ENCODE peak calls at places on chromosomes 6 and 20, in ten cellular contexts. U is A549, M is stomach, F is ovary, C is H1, I is GM12878, L is tibial nerve, R is HepG2, Q is sigmoid colon, X is K562. H is an unnamed sample.

GRCh38 chr6:46014511-46015118 is 1.0 kb downstream of the CLIC5 start:
- DNase-seq in X (no peak), L (no peak), C (no peak), I (no peak), R (no peak), U (no peak), Q (no peak), F (no peak), M (no peak), H (no peak)

GRCh38 chr6:15408758-15409157 is 162.9 kb downstream of the JARID2 start:
- DNase-seq in R (no peak), X (no peak), C (no peak), Q (no peak), U (no peak), I (no peak), M (no peak), F (no peak), L (no peak), H (no peak)

GRCh38 chr6:3309391-3310050 is 50.8 kb downstream of the PSMG4 start:
- DNase-seq in Q (peak), M (no peak), R (no peak), U (no peak), L (no peak), X (no peak), F (no peak), I (no peak), C (no peak), H (no peak)

GRCh38 chr6:22921831-22922230 is 352.5 kb downstream of the HDGFL1 start:
- DNase-seq in R (no peak), F (no peak), M (no peak), X (no peak), L (no peak), I (no peak), Q (no peak), U (no peak), C (no peak), H (no peak)

GRCh38 chr6:109062756-109063352 is 31.8 kb downstream of the SESN1 start:
- DNase-seq in L (no peak), U (no peak), C (no peak), X (no peak), R (no peak), I (no peak), Q (no peak), F (no peak), M (no peak), H (no peak)

GRCh38 chr6:41489284-41489851 is 56.8 kb upstream of the FOXP4 start:
- DNase-seq in I (no peak), C (no peak), R (no peak), F (no peak), L (peak), Q (no peak), M (no peak), X (no peak), U (no peak), H (no peak)

GRCh38 chr6:112934433-112935327 is 587.5 kb downstream of the RFPL4B start:
- DNase-seq in F (no peak), Q (no peak), C (no peak), R (no peak), X (no peak), M (no peak), U (no peak), L (no peak), I (no peak), H (no peak)

GRCh38 chr6:3340358-3340798 is 81.6 kb downstream of the PSMG4 start:
- DNase-seq in L (peak), X (no peak), I (no peak), C (no peak), M (no peak), R (no peak), U (no peak), Q (no peak), F (no peak), H (no peak)

GRCh38 chr20:35539756-35540212 is 2.1 kb upstream of the ERGIC3 start:
- DNase-seq in U (no peak), Q (no peak), R (peak), M (peak), C (no peak), L (peak), I (peak), X (no peak), F (no peak), H (no peak)

GRCh38 chr6:39568896-39569295 is 156.3 kb downstream of the KIF6 start:
- DNase-seq in L (no peak), F (no peak), R (no peak), C (no peak), U (no peak), M (no peak), X (no peak), I (no peak), Q (no peak), H (no peak)

GRCh38 chr6:44253307-44254101 is 3.8 kb downstream of the SLC35B2 start:
- DNase-seq in F (peak), M (peak), R (peak), Q (no peak), C (no peak), X (no peak), L (no peak), U (no peak), I (no peak), H (no peak)

GRCh38 chr20:56422131-56422823 is 10.2 kb downstream of the CASS4 start:
- DNase-seq in M (no peak), X (no peak), C (no peak), F (no peak), I (no peak), R (peak), L (no peak), Q (no peak), U (peak), H (no peak)

GRCh38 chr6:87330961-87331360 is 1.9 kb upstream of the GJB7 start:
- DNase-seq in F (no peak), C (no peak), I (no peak), M (no peak), L (no peak), X (no peak), R (no peak), Q (no peak), U (no peak), H (no peak)

GRCh38 chr20:34581341-34582189 is 23.0 kb downstream of the MAP1LC3A start:
- DNase-seq in F (no peak), U (no peak), L (no peak), M (no peak), C (no peak), X (no peak), Q (no peak), R (no peak), I (peak), H (peak)

GRCh38 chr6:152502421-152503188 is 134.6 kb downstream of the SYNE1 start:
- DNase-seq in R (no peak), U (no peak), X (no peak), L (no peak), Q (no peak), M (no peak), I (no peak), F (no peak), C (no peak), H (no peak)

GRCh38 chr6:34791164-34791841 is 580 bp upstream of the BLTP3A start:
- DNase-seq in I (no peak), X (peak), R (peak), M (peak), U (peak), C (peak), Q (peak), L (peak), F (peak), H (peak)

GRCh38 chr20:51346686-51347485 is 195.6 kb downstream of the NFATC2 start:
- DNase-seq in U (peak), C (no peak), M (no peak), I (no peak), R (no peak), L (no peak), F (no peak), Q (peak), X (no peak), H (no peak)

GRCh38 chr6:89793586-89793985 is 26.0 kb downstream of the MDN1 start:
- DNase-seq in X (no peak), I (no peak), Q (no peak), C (no peak), U (no peak), L (no peak), F (no peak), M (no peak), R (no peak), H (no peak)

GRCh38 chr6:145214570-145214969 is 520.8 kb downstream of the EPM2A start:
- DNase-seq in M (no peak), R (peak), F (no peak), X (peak), I (no peak), Q (no peak), U (no peak), C (no peak), L (no peak), H (no peak)

GRCh38 chr20:53381568-53382262 is 211.9 kb downstream of the ZNF217 start:
- DNase-seq in X (no peak), F (no peak), C (no peak), L (no peak), Q (no peak), R (no peak), M (no peak), U (no peak), I (no peak), H (no peak)

GRCh38 chr6:123875784-123876183 is 72.1 kb downstream of the NKAIN2 start:
- DNase-seq in R (no peak), Q (no peak), U (no peak), I (no peak), M (no peak), C (no peak), X (no peak), F (no peak), L (no peak), H (no peak)

GRCh38 chr20:645318-646106 is 7.5 kb downstream of the SRXN1 start:
- DNase-seq in L (peak), Q (no peak), C (peak), F (peak), M (peak), X (peak), U (peak), R (peak), I (peak), H (no peak)

GRCh38 chr6:53828215-53828614 is 33.4 kb downstream of the LRRC1 start:
- DNase-seq in R (no peak), U (no peak), Q (no peak), F (no peak), X (no peak), M (no peak), L (no peak), I (no peak), C (no peak), H (no peak)

GRCh38 chr6:14046476-14047068 is 71.0 kb upstream of the CD83 start:
- DNase-seq in I (no peak), L (peak), M (peak), X (peak), R (peak), F (no peak), U (peak), C (peak), Q (no peak), H (no peak)

GRCh38 chr6:161584051-161584450 is 310.2 kb upstream of the AGPAT4 start:
- DNase-seq in M (no peak), U (no peak), L (no peak), C (no peak), X (no peak), R (no peak), Q (no peak), I (no peak), F (no peak), H (no peak)

GRCh38 chr20:58313366-58313765 is 3.9 kb downstream of the RAB22A start:
- DNase-seq in X (no peak), M (no peak), F (no peak), C (no peak), U (no peak), L (no peak), R (no peak), I (no peak), Q (no peak), H (no peak)

GRCh38 chr20:38591484-38592410 is 9.9 kb upstream of the ARHGAP40 start:
- DNase-seq in C (no peak), R (no peak), L (no peak), I (no peak), U (no peak), X (no peak), Q (no peak), F (no peak), M (no peak), H (peak)

GRCh38 chr20:40741507-40742106 is 52.6 kb upstream of the MAFB start:
- DNase-seq in R (peak), M (peak), Q (no peak), I (no peak), L (peak), X (peak), F (no peak), U (peak), C (peak), H (no peak)

GRCh38 chr6:80210618-80211017 is 104.1 kb downstream of the BCKDHB start:
- DNase-seq in U (no peak), F (no peak), R (no peak), I (peak), Q (peak), X (no peak), M (no peak), L (no peak), C (peak), H (no peak)

GRCh38 chr6:34888874-34889555 is at the start of gene ANKS1A:
- DNase-seq in L (peak), R (peak), F (peak), M (peak), U (peak), X (peak), Q (peak), C (peak), I (peak), H (peak)

GRCh38 chr6:108946695-108947094 is 98.5 kb downstream of the ARMC2 start:
- DNase-seq in M (no peak), L (no peak), F (no peak), I (no peak), R (no peak), U (no peak), C (no peak), Q (peak), X (no peak), H (no peak)

DNA sequence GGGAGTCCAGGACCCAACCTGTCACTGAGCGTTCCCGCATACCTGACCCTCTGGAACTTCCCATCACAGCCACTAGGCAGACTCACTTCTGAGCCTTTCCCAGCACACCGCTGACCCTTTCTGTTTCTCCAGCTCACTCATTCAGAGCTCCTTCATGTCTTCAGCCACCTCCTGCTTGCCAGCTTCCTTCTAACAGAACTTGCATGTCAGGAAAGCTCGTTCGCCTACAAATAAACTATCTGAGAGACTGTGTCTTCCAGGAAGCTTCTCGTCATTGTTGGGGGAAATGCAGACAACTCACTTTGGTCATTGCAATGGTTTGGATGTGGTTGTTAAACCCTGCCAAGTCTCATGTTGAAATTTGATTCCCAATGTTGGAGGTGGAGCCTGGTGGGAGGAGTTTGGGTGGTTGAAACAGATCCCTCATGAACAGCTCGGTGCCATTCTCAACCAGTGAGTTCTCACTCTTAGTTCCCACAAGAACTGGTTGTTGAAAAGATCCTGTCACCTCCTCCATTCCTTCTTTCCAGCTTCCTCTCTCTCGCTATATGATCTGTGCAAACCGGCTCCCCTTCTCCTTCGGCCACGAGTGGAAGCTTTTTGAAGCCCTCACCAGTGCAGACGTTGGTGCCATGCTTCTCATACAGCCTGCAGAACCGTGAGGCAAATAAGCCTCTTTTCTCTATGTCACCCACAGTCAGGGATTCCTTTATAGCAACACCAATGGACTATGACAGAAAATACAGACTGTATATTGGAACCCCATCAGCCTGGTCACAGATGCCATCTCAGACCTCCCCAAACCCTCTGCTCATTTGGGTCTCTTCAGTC is 1.4 kb upstream of the MUC21 start:
- DNase-seq in X (peak), R (peak), I (no peak), Q (no peak), F (no peak), M (peak), C (no peak), L (peak), U (no peak), H (no peak)
- TF ChIP-seq EP300 in X (no peak), R (no peak), I (no peak), Q (no peak), F (no peak), M (no peak), C (no peak), L (no peak), U (no peak), H (no peak)

GRCh38 chr6:136791296-136792065 is 796 bp downstream of the MAP3K5 start:
- DNase-seq in M (peak), I (peak), U (peak), F (peak), X (peak), R (no peak), C (no peak), Q (peak), L (peak), H (peak)
- TF ChIP-seq POLR2A in M (peak), I (peak), U (no peak), F (peak), X (peak), R (no peak), C (no peak), Q (peak), L (peak), H (no peak)

GRCh38 chr6:72676995-72677394 is 55.1 kb downstream of the KCNQ5 start:
- DNase-seq in M (no peak), C (no peak), F (no peak), L (no peak), R (no peak), X (no peak), Q (no peak), U (no peak), I (no peak), H (no peak)

GRCh38 chr6:72675396-72675795 is 53.5 kb downstream of the KCNQ5 start:
- DNase-seq in C (no peak), F (no peak), X (no peak), Q (no peak), M (no peak), U (no peak), I (no peak), L (no peak), R (no peak), H (no peak)

GRCh38 chr6:72674842-72675241 is 53.0 kb downstream of the KCNQ5 start:
- DNase-seq in L (no peak), I (no peak), U (no peak), M (no peak), Q (no peak), X (no peak), C (no peak), F (no peak), R (no peak), H (no peak)

GRCh38 chr6:72669324-72669723 is 47.5 kb downstream of the KCNQ5 start:
- DNase-seq in F (no peak), C (no peak), L (no peak), I (no peak), R (no peak), X (no peak), U (no peak), Q (no peak), M (no peak), H (no peak)

GRCh38 chr6:72672906-72673305 is 51.0 kb downstream of the KCNQ5 start:
- DNase-seq in Q (no peak), R (no peak), U (no peak), M (no peak), I (no peak), C (no peak), F (no peak), X (no peak), L (no peak), H (no peak)
- TF ChIP-seq EP300 in Q (no peak), R (no peak), U (no peak), M (no peak), I (no peak), C (no peak), F (no peak), X (no peak), L (no peak), H (no peak)

DNA sequence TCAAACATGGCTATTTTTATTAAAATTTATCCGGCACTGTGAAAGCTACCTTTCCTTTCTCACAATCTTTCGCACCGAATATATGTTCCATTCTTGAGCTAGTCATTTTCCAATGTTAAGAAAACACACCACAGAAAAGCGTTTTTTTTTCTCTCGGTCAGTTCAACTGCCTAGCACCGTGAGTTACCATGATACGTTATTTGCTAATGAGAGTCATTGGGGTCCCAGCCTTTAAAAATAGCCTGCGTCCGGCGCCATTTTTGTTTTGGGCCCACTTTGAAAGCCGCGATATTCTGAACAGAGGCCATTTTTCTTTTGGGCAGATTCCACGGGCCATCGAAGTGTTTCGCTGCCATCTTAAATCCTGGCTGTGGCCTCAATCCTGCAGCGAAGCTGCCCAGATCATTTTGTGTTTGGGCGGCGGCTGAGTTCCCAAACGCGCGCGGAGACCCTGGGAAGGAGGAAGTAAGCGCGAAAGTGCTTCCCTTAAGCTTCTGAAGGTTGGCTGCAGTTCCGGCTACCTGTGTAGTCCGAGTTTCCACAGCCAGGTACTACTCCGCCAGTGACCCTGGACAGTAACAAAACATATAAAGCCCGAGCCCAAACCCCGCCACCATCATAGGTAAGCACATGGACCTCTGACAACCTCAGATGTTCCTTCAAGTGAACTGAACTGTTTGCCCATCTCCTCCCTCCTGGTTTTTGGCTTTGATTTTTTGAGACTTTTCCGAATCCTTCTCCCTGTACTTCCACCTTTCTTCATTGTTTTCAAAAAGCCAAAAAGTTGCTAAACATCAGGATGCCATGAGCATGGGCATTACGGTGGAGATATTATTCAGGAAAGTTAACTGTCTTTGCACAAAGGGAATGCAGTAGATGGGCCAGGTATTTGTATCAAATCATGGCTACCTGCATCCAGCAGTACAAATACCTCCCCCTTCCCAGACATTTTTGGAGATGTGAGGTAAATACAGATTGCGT is at the start of gene SLX4IP:
- DNase-seq in U (peak), X (peak), I (peak), F (peak), C (peak), Q (peak), R (peak), L (peak), M (peak), H (peak)
- TF ChIP-seq POLR2A in U (peak), X (peak), I (peak), F (no peak), C (peak), Q (no peak), R (peak), L (no peak), M (no peak), H (no peak)

GRCh38 chr6:155738602-155739001 is 283.0 kb upstream of the NOX3 start:
- DNase-seq in C (no peak), R (no peak), L (no peak), U (no peak), Q (no peak), X (no peak), I (no peak), M (no peak), F (no peak), H (no peak)
- TF ChIP-seq EP300 in C (no peak), R (no peak), L (no peak), U (no peak), Q (no peak), X (no peak), I (no peak), M (no peak), F (no peak), H (no peak)